ENCODE peak calls at places on chromosomes 6 and 20, in ten cellular contexts. T is stomach, P is tibial nerve, G is SK-N-SH, V is sigmoid colon, J is transverse colon, A is A549, O is GM12878, M is suprapubic skin, W is esophagus muscularis mucosa. I is an unnamed sample.

GRCh38 chr6:43142101-43142500 is 29.0 kb upstream of the SRF start:
- DNase-seq in W (no peak), V (no peak), M (no peak), A (no peak), G (no peak), P (no peak), T (no peak), J (no peak), O (no peak), I (no peak)

GRCh38 chr20:764255-764654 is 4.0 kb downstream of the SLC52A3 start:
- DNase-seq in W (no peak), J (no peak), G (no peak), P (no peak), A (no peak), T (no peak), M (no peak), O (no peak), V (no peak), I (no peak)

GRCh38 chr20:16267526-16267925 is 305.7 kb downstream of the KIF16B start:
- DNase-seq in A (no peak), M (no peak), G (no peak), V (no peak), J (no peak), T (no peak), O (no peak), W (no peak), P (no peak), I (no peak)

GRCh38 chr20:6053776-6054688 is at the start of gene LRRN4:
- DNase-seq in W (no peak), M (no peak), A (no peak), G (no peak), V (no peak), J (no peak), O (no peak), T (peak), P (no peak), I (no peak)

GRCh38 chr20:35252037-35252461 is 25.6 kb downstream of the MMP24 start:
- DNase-seq in T (no peak), M (no peak), J (no peak), G (no peak), O (peak), V (no peak), P (no peak), A (no peak), W (no peak), I (no peak)

GRCh38 chr6:167894965-167895364 is 68.3 kb downstream of the AFDN start:
- DNase-seq in P (no peak), T (no peak), O (no peak), V (no peak), M (no peak), J (no peak), W (no peak), A (no peak), G (no peak), I (no peak)

GRCh38 chr20:53829706-53830521 is 236.3 kb upstream of the ZNF217 start:
- DNase-seq in W (no peak), G (no peak), O (no peak), V (no peak), M (no peak), A (peak), P (no peak), J (peak), T (no peak), I (no peak)

GRCh38 chr20:41444821-41445220 is 78.2 kb upstream of the EMILIN3 start:
- DNase-seq in M (no peak), W (no peak), A (no peak), G (no peak), O (no peak), T (no peak), J (no peak), P (no peak), V (no peak), I (no peak)

GRCh38 chr6:159061805-159062563 is 17.2 kb upstream of the TAGAP start:
- DNase-seq in T (no peak), A (no peak), G (no peak), M (no peak), P (no peak), J (no peak), V (no peak), O (no peak), W (no peak), I (no peak)

GRCh38 chr6:122696079-122696478 is 83.4 kb upstream of the FABP7 start:
- DNase-seq in W (no peak), P (no peak), G (no peak), O (no peak), J (no peak), M (no peak), A (no peak), V (no peak), T (no peak), I (no peak)

GRCh38 chr6:73860303-73860702 is 164.3 kb downstream of the CD109 start:
- DNase-seq in P (no peak), A (no peak), J (no peak), G (no peak), M (no peak), W (no peak), V (no peak), O (no peak), T (no peak), I (no peak)

GRCh38 chr6:33566182-33567084 is 13.6 kb downstream of the BAK1 start:
- DNase-seq in M (no peak), V (no peak), O (no peak), G (no peak), T (no peak), A (no peak), J (no peak), W (no peak), P (no peak), I (no peak)

GRCh38 chr6:133369755-133370154 is 128.6 kb downstream of the EYA4 start:
- DNase-seq in T (no peak), M (no peak), W (no peak), P (no peak), O (no peak), V (no peak), G (no peak), J (no peak), A (no peak), I (no peak)

GRCh38 chr6:158703121-158703839 is 53.4 kb downstream of the SYTL3 start:
- DNase-seq in M (no peak), P (no peak), W (no peak), V (peak), A (no peak), G (peak), O (no peak), T (no peak), J (no peak), I (no peak)

GRCh38 chr20:59608871-59609270 is 4.5 kb downstream of the PHACTR3 start:
- DNase-seq in G (no peak), V (no peak), O (no peak), J (no peak), M (no peak), W (no peak), T (no peak), A (no peak), P (no peak), I (no peak)

GRCh38 chr20:21767739-21768223 is 62.3 kb downstream of the PAX1 start:
- DNase-seq in J (no peak), P (no peak), G (peak), T (no peak), W (no peak), A (peak), O (no peak), V (no peak), M (no peak), I (no peak)

GRCh38 chr6:163671355-163671754 is 256.8 kb downstream of the QKI start:
- DNase-seq in V (no peak), J (no peak), W (no peak), O (no peak), P (no peak), G (no peak), M (no peak), T (no peak), A (no peak), I (no peak)

GRCh38 chr20:31595654-31596411 is 9.3 kb upstream of the ID1 start:
- DNase-seq in V (peak), T (peak), A (peak), O (no peak), W (no peak), P (peak), J (peak), M (peak), G (peak), I (peak)

GRCh38 chr6:85923013-85923430 is 280.3 kb upstream of the SYNCRIP start:
- DNase-seq in T (no peak), W (no peak), J (no peak), A (peak), V (no peak), O (peak), M (no peak), G (peak), P (peak), I (peak)

GRCh38 chr20:25619514-25619913 is 4.3 kb downstream of the NANP start:
- DNase-seq in M (no peak), T (no peak), O (no peak), A (no peak), P (no peak), W (no peak), G (no peak), J (no peak), V (no peak), I (no peak)
- TF ChIP-seq EP300 in M (no peak), T (no peak), O (no peak), A (no peak), P (no peak), W (no peak), G (no peak), J (no peak), V (no peak), I (no peak)

GRCh38 chr6:11996751-11997150 is 15.4 kb upstream of the HIVEP1 start:
- DNase-seq in A (no peak), V (no peak), T (no peak), G (no peak), P (no peak), M (no peak), W (no peak), J (no peak), O (no peak), I (no peak)
- H3K4me3 ChIP-seq in A (no peak), V (no peak), T (no peak), G (no peak), P (no peak), M (no peak), W (no peak), J (no peak), O (no peak), I (no peak)

GRCh38 chr6:38391909-38392614 is 247.7 kb downstream of the BTBD9 start:
- DNase-seq in A (no peak), J (no peak), O (no peak), V (no peak), P (no peak), M (no peak), W (no peak), T (no peak), G (no peak), I (no peak)

GRCh38 chr6:38391206-38391908 is 248.4 kb downstream of the BTBD9 start:
- DNase-seq in V (no peak), J (no peak), A (no peak), M (no peak), G (no peak), P (no peak), W (no peak), O (no peak), T (no peak), I (no peak)

GRCh38 chr6:38387994-38388393 is 251.7 kb downstream of the BTBD9 start:
- DNase-seq in J (no peak), G (peak), T (no peak), A (no peak), P (peak), W (no peak), O (no peak), V (no peak), M (no peak), I (no peak)

GRCh38 chr6:38389875-38390274 is 249.9 kb downstream of the BTBD9 start:
- DNase-seq in P (no peak), T (no peak), O (no peak), M (no peak), V (no peak), W (no peak), J (no peak), G (no peak), A (no peak), I (no peak)

GRCh38 chr6:38387461-38387860 is 252.3 kb downstream of the BTBD9 start:
- DNase-seq in G (no peak), T (no peak), W (no peak), J (no peak), M (no peak), O (no peak), A (no peak), P (no peak), V (no peak), I (no peak)
- TF ChIP-seq EP300 in G (peak), T (no peak), W (no peak), J (no peak), M (no peak), O (no peak), A (no peak), P (no peak), V (no peak), I (no peak)

DNA sequence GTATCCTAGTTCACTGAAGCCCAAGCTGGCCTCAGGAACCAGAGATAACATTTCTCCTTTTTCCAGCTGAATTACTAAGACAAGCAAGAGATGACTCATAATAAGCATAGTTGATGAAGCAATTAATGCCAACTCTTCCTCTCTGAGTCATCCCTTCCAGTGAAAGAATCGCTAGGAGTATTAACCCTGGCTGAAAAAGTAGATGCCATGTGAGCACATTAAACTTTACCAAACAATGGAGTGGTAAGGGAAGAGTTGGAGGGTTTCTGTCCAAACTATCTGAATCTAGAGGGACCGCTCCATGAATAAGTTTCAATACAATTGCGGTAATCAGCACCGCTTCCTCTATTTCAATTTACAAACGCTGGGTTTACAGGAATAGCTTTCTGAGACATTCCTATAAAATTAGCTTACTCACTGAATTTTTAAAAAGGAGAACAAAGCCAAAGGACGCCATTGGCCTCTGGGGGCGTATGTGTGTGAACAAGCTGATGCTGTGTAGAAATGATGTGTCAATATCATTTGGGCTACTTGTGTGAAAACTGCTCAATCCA is 48.3 kb downstream of the ATXN1 start:
- DNase-seq in G (no peak), P (peak), J (peak), A (peak), W (no peak), T (no peak), V (peak), M (no peak), O (no peak), I (no peak)
- H3K4me3 ChIP-seq in G (peak), P (peak), J (no peak), A (peak), W (no peak), T (no peak), V (peak), M (peak), O (no peak), I (no peak)